ENCODE peak calls at places on chromosomes 7 and 10, in seven cellular contexts. S is D341Med; K is anterior cingulate cortex; W is RWPE1; G is activated CD4-positive, CD25-positive, alpha-beta regulatory T cell treated with anti-CD3 and anti-CD28 coated beads, Interleukin-2, amount 50 U/mL, for 72 hours; F is GM12892; O is LHCN-M2. R is an unnamed sample.
A peak's percentile ranks its signal among the peaks of the same experiment; 100 is the strongest.

GRCh38 chr7:30164567-30164966 is 29.8 kb downstream of the MTURN start:
- DNase-seq in S (peak; percentile 57), K (no peak), W (peak; percentile 68), G (no peak), F (no peak), O (peak; percentile 83), R (peak; percentile 34)

GRCh38 chr10:27771231-27771630 is 25.6 kb upstream of the MKX start:
- DNase-seq in S (no peak), K (no peak), W (no peak), G (no peak), F (no peak), O (no peak), R (no peak)

GRCh38 chr10:3992374-3993178 is 207.6 kb upstream of the KLF6 start:
- DNase-seq in S (no peak), K (no peak), W (no peak), G (no peak), F (no peak), O (no peak), R (no peak)

GRCh38 chr7:3043544-3044395 is at the start of gene CARD11:
- DNase-seq in S (no peak), K (no peak), W (peak; percentile 34), G (peak; percentile 53), F (peak; percentile 67), O (no peak), R (peak; percentile 26)

GRCh38 chr10:114755537-114755936 is 66.0 kb upstream of the FHIP2A start:
- DNase-seq in S (no peak), K (no peak), W (no peak), G (no peak), F (no peak), O (no peak), R (no peak)

GRCh38 chr7:132836746-132837145 is 245.1 kb downstream of the CHCHD3 start:
- DNase-seq in S (no peak), K (no peak), W (no peak), G (no peak), F (no peak), O (peak; percentile 50), R (no peak)

GRCh38 chr7:37666026-37666780 is 17.4 kb upstream of the GPR141 start:
- DNase-seq in S (no peak), K (no peak), W (peak; percentile 38), G (no peak), F (no peak), O (no peak), R (no peak)

GRCh38 chr10:50467209-50467608 is 156.5 kb downstream of the SGMS1 start:
- DNase-seq in S (no peak), K (no peak), W (no peak), G (no peak), F (no peak), O (no peak), R (no peak)

GRCh38 chr10:100345570-100346330 is 1.3 kb upstream of the SCD start:
- DNase-seq in S (no peak), K (no peak), W (no peak), G (no peak), F (no peak), O (peak; percentile 49), R (no peak)

GRCh38 chr7:14598978-14599377 is 303.6 kb downstream of the DGKB start:
- DNase-seq in S (no peak), K (no peak), W (no peak), G (no peak), F (no peak), O (peak; percentile 47), R (no peak)

GRCh38 chr10:59456199-59456598 is 93.8 kb upstream of the FAM13C start:
- DNase-seq in S (no peak), K (no peak), W (no peak), G (no peak), F (no peak), O (peak; percentile 37), R (no peak)

GRCh38 chr7:13834328-13834761 is 155.1 kb downstream of the ETV1 start:
- DNase-seq in S (no peak), K (no peak), W (no peak), G (no peak), F (no peak), O (no peak), R (no peak)

GRCh38 chr10:17428616-17429097 is 25.7 kb downstream of the ST8SIA6 start:
- DNase-seq in S (no peak), K (no peak), W (no peak), G (peak; percentile 54), F (no peak), O (no peak), R (no peak)

GRCh38 chr7:18715988-18716387 is 220.4 kb downstream of the HDAC9 start:
- DNase-seq in S (no peak), K (no peak), W (no peak), G (no peak), F (no peak), O (no peak), R (no peak)

GRCh38 chr7:54663603-54664234 is 95.3 kb downstream of the SEC61G start:
- DNase-seq in S (no peak), K (no peak), W (no peak), G (no peak), F (no peak), O (no peak), R (no peak)

GRCh38 chr10:13528138-13528874 is 508 bp downstream of the BEND7 start:
- DNase-seq in S (peak; percentile 81), K (no peak), W (peak; percentile 22), G (no peak), F (peak; percentile 26), O (no peak), R (peak; percentile 50)

GRCh38 chr7:101869026-101869900 is 51.8 kb downstream of the CUX1 start:
- DNase-seq in S (no peak), K (no peak), W (no peak), G (no peak), F (no peak), O (no peak), R (no peak)

GRCh38 chr10:132906836-132907235 is 35.5 kb downstream of the CFAP46 start:
- DNase-seq in S (no peak), K (no peak), W (no peak), G (no peak), F (no peak), O (no peak), R (no peak)

GRCh38 chr7:117269417-117269816 is 53.4 kb downstream of the WNT2 start:
- DNase-seq in S (no peak), K (no peak), W (peak; percentile 85), G (no peak), F (no peak), O (peak; percentile 96), R (no peak)

GRCh38 chr7:159064121-159064815 is 80.4 kb downstream of the VIPR2 start:
- DNase-seq in S (no peak), K (no peak), W (no peak), G (peak; percentile 18), F (no peak), O (no peak), R (no peak)

R was measured in 8988T.